ENCODE peak calls at places on chromosome 2, in six cellular contexts. X is fibroblast of lung, T is H1, H is GM12878, O is PC-3, U is SK-N-SH. G is an unnamed sample. For H3K4me1, the result is how much of the 10 kb centered on the place peaks cover.

GRCh38 chr2:21001225-21001946 is 42.5 kb downstream of the APOB start:
- DNase-seq in X (no peak), T (no peak), H (no peak), O (no peak), U (no peak), G (no peak)

GRCh38 chr2:172751564-172751963 is 15.9 kb downstream of the RAPGEF4 start:
- DNase-seq in X (no peak), T (no peak), H (no peak), O (no peak), U (no peak), G (no peak)

GRCh38 chr2:118878531-118879149 is 31.2 kb upstream of the EN1 start:
- DNase-seq in X (no peak), T (no peak), H (no peak), O (peak), U (no peak), G (no peak)

GRCh38 chr2:36545871-36546416 is 52.0 kb downstream of the FEZ2 start:
- DNase-seq in X (no peak), T (no peak), H (no peak), O (no peak), U (no peak), G (peak)

GRCh38 chr2:227010433-227010832 is 153.6 kb downstream of the COL4A4 start:
- DNase-seq in X (peak), T (no peak), H (no peak), O (peak), U (no peak), G (no peak)

GRCh38 chr2:80560298-80560697 is 255.7 kb upstream of the LRRTM1 start:
- DNase-seq in X (no peak), T (no peak), H (no peak), O (no peak), U (no peak), G (no peak)

GRCh38 chr2:174888646-174889271 is 116.4 kb downstream of the CHN1 start:
- DNase-seq in X (no peak), T (no peak), H (no peak), O (no peak), U (no peak), G (no peak)

GRCh38 chr2:224520064-224520463 is 65.1 kb downstream of the CUL3 start:
- DNase-seq in X (peak), T (no peak), H (peak), O (peak), U (no peak), G (peak)

GRCh38 chr2:36540986-36541750 is 56.8 kb downstream of the FEZ2 start:
- DNase-seq in X (no peak), T (no peak), H (no peak), O (no peak), U (no peak), G (no peak)

GRCh38 chr2:237752761-237753165 is 45.8 kb upstream of the RBM44 start:
- DNase-seq in X (no peak), T (no peak), H (peak), O (no peak), U (no peak), G (no peak)

GRCh38 chr2:168231609-168232241 is 15.7 kb downstream of the STK39 start:
- DNase-seq in X (no peak), T (no peak), H (no peak), O (no peak), U (no peak), G (no peak)

GRCh38 chr2:235324324-235324723 is 169.5 kb upstream of the AGAP1 start:
- DNase-seq in X (peak), T (no peak), H (no peak), O (no peak), U (no peak), G (no peak)

GRCh38 chr2:232361646-232362045 is 16.9 kb upstream of the ALPP start:
- DNase-seq in X (no peak), T (no peak), H (no peak), O (no peak), U (no peak), G (no peak)

GRCh38 chr2:102522169-102522568 is 49.1 kb downstream of the SLC9A4 start:
- DNase-seq in X (no peak), T (no peak), H (no peak), O (no peak), U (no peak), G (no peak)

GRCh38 chr2:23632386-23632785 is 247.4 kb downstream of the KLHL29 start:
- DNase-seq in X (no peak), T (no peak), H (no peak), O (no peak), U (no peak), G (no peak)

GRCh38 chr2:75466708-75467311 is 93.9 kb downstream of the EVA1A start:
- DNase-seq in X (peak), T (peak), H (no peak), O (peak), U (peak), G (peak)

GRCh38 chr2:64672708-64673107 is 19.0 kb upstream of the SERTAD2 start:
- DNase-seq in X (no peak), T (no peak), H (no peak), O (no peak), U (no peak), G (no peak)

GRCh38 chr2:241507430-241508239 is 749 bp downstream of the STK25 start:
- DNase-seq in X (peak), T (no peak), H (no peak), O (peak), U (peak), G (peak)

GRCh38 chr2:186687774-186688173 is 6.1 kb upstream of the FAM171B start:
- DNase-seq in X (peak), T (no peak), H (no peak), O (no peak), U (no peak), G (peak)

GRCh38 chr2:178819992-178820391 is 12.8 kb upstream of the TTN start:
- DNase-seq in X (no peak), T (no peak), H (peak), O (no peak), U (no peak), G (no peak)

GRCh38 chr2:240989451-240990265 is 8.8 kb upstream of the SNED1 start:
- DNase-seq in X (peak), T (no peak), H (no peak), O (peak), U (no peak), G (no peak)

GRCh38 chr2:101432411-101433181 is 42.3 kb downstream of the RFX8 start:
- DNase-seq in X (no peak), T (no peak), H (no peak), O (peak), U (no peak), G (no peak)

DNA sequence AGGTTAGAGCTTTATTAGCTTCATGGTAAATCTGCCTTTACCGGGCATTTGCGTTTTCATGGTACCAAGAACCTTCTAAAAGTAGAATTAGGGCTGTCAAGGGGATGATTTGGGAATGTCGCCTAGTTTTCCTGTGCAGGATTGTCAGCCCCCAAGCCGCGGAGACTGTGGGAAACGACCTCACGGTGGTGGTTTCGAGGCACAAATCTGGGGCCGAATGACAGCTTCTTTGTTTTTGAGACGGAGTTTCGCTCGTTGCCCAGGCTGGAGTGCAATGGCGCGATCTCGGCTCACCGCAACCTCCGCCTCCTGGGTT is 615 bp upstream of the USP39 start:
- DNase-seq in X (no peak), T (no peak), H (no peak), O (no peak), U (no peak), G (no peak)
- H3K4me3 ChIP-seq in X (no peak), T (no peak), H (peak), O (no peak), U (no peak), G (no peak)

GRCh38 chr2:239251971-239252370 is 148.8 kb downstream of the HDAC4 start:
- DNase-seq in X (no peak), T (no peak), H (no peak), O (no peak), U (no peak), G (no peak)
- H3K9ac ChIP-seq in X (no peak), T (no peak), H (no peak), O (no peak), U (no peak), G (no peak)

DNA sequence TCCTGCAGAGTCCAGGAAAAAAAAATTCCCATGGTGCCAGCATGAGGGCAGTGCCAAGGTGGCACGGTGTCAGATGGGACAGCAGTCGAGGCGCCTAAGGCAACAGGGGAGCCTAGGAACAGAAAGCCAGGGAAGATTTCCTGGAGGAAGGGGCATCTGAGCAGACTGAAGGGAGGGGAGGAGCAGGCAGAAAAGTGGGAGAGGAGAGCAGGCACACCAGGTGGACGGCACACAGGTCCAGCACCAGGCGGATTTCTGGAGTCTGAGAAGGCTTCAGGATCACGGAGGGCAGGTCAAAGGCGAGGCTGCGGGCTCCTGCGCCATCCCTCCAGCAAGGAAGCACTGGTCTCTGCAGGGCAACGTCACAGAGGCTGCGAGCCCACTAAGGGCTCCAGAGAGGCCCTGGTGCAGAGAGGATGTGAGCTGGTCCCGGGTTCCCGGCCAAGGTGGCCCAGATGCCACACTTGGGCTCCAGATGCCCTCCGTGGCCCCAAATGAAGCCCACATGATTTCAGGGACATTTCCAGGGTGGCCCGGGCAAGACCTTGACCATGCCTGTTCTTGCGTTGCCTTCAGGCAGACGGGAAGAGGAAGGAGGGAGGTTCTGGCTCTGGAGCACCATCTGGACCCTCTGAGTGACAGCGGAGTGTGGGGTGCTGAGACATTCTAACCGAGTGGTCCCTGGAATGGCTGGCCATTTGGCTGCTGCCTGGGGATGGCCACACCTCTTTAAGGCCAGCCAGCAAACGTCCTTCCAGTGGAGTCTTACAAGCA is 4.1 kb downstream of the HS6ST1 start:
- DNase-seq in X (no peak), T (no peak), H (no peak), O (no peak), U (peak), G (no peak)
- H3K4me1 ChIP-seq in X (under half), T (under half), H (under half), O (under half), U (half or more), G (under half)

DNA sequence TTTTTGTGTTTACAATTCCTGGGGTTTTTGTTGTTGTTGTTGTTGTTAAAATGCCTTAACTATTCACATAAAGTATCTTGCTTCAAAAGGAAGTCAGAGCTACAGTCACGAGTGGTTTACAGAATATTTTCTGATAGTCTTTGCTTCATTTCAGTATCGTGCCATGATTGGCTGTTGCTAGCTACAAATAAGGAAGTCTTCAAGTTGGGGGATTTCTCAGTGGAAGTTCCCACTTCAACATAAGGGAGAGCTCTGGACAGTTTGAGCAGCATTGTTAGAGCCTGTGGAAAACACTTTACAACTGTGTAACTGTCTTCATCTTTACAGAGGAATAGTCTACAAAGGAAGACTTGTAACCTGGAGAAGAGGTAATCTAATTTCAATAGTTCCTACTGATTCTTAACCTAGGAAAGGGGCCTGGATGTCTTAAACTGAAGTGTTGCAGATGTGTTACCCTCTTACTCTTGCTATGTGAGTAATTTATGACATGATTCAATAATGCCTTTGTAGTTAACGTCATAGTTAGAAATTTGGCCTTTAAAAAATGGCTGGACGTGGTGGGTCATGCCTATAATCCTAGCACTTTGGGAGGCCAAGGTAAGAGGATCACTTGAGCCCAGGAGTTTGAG is 23.4 kb upstream of the TANK start:
- DNase-seq in X (no peak), T (no peak), H (peak), O (no peak), U (no peak), G (no peak)
- H3K4me3 ChIP-seq in X (no peak), T (no peak), H (peak), O (no peak), U (no peak), G (peak)

DNA sequence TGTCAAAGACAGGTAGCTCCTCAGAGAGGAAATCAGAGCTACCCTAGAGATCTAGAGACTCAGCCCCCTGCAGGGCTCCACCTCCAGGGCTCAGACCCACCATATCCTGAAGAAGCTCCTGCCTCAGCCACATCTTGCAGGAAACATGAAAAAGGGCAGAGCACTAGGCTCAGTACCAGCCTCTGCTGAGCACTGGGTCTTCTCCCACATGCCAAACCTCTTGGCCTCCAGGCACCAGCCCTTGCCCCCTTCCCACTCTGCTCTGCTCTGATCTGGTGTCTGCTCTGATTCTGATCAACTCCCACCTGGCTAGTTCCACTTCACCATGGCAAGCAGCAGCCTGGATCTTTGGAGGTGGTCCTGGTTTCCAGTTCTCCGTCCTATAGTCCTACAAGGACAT is 114.3 kb upstream of the SLC66A3 start:
- DNase-seq in X (no peak), T (no peak), H (no peak), O (no peak), U (no peak), G (no peak)
- H3K9ac ChIP-seq in X (no peak), T (no peak), H (no peak), O (no peak), U (no peak), G (no peak)

G was measured in adipocyte.